ENCODE peak calls at places on chromosomes 4 and X, in four cellular contexts. S is GM12878, F is A549, L is IMR-90. H is an unnamed sample.

GRCh38 chrX:40012039-40012799 is 85.5 kb downstream of the BCOR start:
- DNase-seq in F (no peak), S (no peak), L (peak), H (no peak)

GRCh38 chrX:123217077-123217476 is 33.0 kb downstream of the GRIA3 start:
- DNase-seq in F (no peak), S (no peak), L (no peak), H (peak)

GRCh38 chr4:104490096-104490769 is 4.5 kb downstream of the CXXC4 start:
- DNase-seq in L (no peak), S (peak), F (peak), H (no peak)

GRCh38 chrX:143082537-143082936 is 56.8 kb downstream of the SPANXN4 start:
- DNase-seq in L (no peak), F (no peak), S (no peak), H (no peak)

GRCh38 chr4:60724623-60725022 is 475.5 kb upstream of the ADGRL3 start:
- DNase-seq in F (no peak), L (peak), S (no peak), H (no peak)

GRCh38 chrX:150869450-150869849 is 29.0 kb downstream of the CD99L2 start:
- DNase-seq in F (no peak), S (no peak), L (no peak), H (no peak)

GRCh38 chr4:72951147-72951546 is 118.4 kb downstream of the COX18 start:
- DNase-seq in L (no peak), S (no peak), F (no peak), H (no peak)

GRCh38 chrX:41946973-41947612 is 23.7 kb upstream of the CASK start:
- DNase-seq in F (no peak), L (no peak), S (no peak), H (no peak)

GRCh38 chrX:56564182-56564885 is 907 bp downstream of the UBQLN2 start:
- DNase-seq in F (no peak), L (peak), S (no peak), H (peak)

GRCh38 chrX:46294234-46294633 is 251.0 kb downstream of the ZNF674 start:
- DNase-seq in F (no peak), L (no peak), S (no peak), H (no peak)

GRCh38 chr4:11451720-11452119 is 23.0 kb upstream of the HS3ST1 start:
- DNase-seq in S (no peak), L (no peak), F (no peak), H (no peak)

GRCh38 chr4:11456441-11456840 is 27.7 kb upstream of the HS3ST1 start:
- DNase-seq in S (no peak), F (no peak), L (no peak), H (no peak)

DNA sequence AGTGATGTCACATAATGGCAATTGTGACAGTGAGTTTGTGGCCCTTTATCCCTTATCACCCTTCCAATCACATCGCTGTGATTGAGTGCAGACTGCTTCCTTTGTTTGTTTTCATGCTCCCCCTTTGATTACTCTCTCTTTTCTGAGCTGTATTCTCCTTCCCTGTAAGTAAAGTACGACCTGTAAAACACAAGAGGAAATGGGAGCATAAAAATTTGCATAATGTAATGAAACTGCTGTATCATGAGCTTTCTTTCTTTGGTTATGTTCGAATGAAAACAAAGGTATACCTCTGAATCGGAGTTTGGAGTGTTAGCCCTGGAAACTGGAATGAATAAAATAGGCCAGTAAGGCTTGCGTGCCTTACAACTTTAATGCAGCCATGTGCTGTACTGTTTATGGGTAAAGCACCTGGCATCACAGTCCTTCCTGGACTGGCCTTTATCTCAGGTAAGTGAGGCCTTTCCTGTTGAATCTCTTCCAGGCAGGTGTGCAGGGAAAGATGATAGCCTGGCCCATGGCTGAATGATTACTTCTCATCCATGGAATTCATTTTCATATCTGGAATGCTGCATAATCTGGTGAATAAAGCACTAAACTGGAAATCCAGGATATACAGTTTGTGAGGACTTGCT is 26.6 kb upstream of the HS3ST1 start:
- DNase-seq in S (no peak), L (no peak), F (no peak), H (no peak)
- TF ChIP-seq ELK1 in S (no peak), L (no peak), F (no peak), H (no peak)

GRCh38 chr4:69116645-69117321 is 20.5 kb downstream of the UGT2B7 start:
- DNase-seq in L (no peak), F (no peak), S (no peak), H (no peak)
- TF ChIP-seq ELK1 in L (no peak), F (no peak), S (no peak), H (no peak)

GRCh38 chr4:110622841-110623709 is at the start of gene PITX2:
- DNase-seq in S (no peak), F (no peak), L (peak), H (no peak)
- TF ChIP-seq ELK1 in S (no peak), F (no peak), L (no peak), H (no peak)

GRCh38 chr4:106530034-106530361 is 161.4 kb upstream of the GIMD1 start:
- DNase-seq in S (no peak), L (no peak), F (no peak), H (no peak)

GRCh38 chr4:106530816-106531215 is 162.2 kb upstream of the GIMD1 start:
- DNase-seq in S (no peak), L (no peak), F (no peak), H (no peak)

DNA sequence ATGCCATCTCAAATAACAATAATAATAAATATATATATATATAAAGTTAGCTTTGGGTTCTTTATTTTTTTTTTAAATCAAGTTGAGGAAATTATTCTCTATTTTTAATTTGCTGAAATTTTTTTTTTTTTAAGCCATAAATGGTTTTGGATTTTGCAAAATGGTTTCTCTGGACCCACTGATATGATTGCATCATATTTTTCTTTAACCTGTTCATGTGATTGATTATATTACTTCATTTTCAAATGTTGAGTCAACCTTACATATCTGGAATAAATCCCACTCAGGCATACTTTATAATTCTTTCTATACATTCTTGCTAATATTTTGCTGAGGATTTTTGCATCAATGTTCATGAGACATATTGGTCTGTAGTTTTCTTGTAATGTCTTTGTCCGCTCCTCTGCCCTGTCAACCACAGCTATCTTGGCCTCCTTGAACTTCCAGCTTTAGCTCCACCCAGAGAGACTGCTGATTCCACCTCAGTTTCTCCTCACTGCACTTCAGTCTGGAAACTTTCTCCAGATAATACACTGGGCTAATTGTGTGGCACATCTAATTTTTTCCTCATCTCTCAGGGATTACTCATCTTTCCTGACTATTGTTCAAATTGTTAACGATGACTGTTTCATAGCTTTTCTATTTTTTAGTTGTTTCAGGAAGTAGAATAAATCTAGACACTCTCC is 160.9 kb upstream of the GIMD1 start:
- DNase-seq in L (peak), F (no peak), S (no peak), H (no peak)
- TF ChIP-seq ELK1 in L (no peak), F (no peak), S (no peak), H (no peak)

GRCh38 chr4:56681849-56682175 is 716 bp upstream of the HOPX start:
- DNase-seq in F (no peak), L (no peak), S (no peak), H (no peak)

GRCh38 chr4:56680266-56680665 is 830 bp downstream of the HOPX start:
- DNase-seq in L (no peak), F (no peak), S (no peak), H (no peak)

GRCh38 chr4:56684320-56684719 is 3.2 kb upstream of the HOPX start:
- DNase-seq in L (peak), S (no peak), F (no peak), H (no peak)

GRCh38 chr4:56683455-56683854 is 2.4 kb upstream of the HOPX start:
- DNase-seq in S (no peak), F (no peak), L (no peak), H (no peak)

GRCh38 chr4:56681158-56681848 is at the start of gene HOPX:
- DNase-seq in F (no peak), S (peak), L (no peak), H (no peak)
- TF ChIP-seq ELK1 in F (no peak), S (no peak), L (no peak), H (no peak)

GRCh38 chr4:182246401-182247205 is 3.4 kb downstream of the TENM3 start:
- DNase-seq in F (no peak), S (no peak), L (peak), H (no peak)

GRCh38 chr4:182254381-182254780 is 11.2 kb downstream of the TENM3 start:
- DNase-seq in F (no peak), L (no peak), S (no peak), H (no peak)

GRCh38 chr4:182251116-182251515 is 7.9 kb downstream of the TENM3 start:
- DNase-seq in S (no peak), L (no peak), F (no peak), H (no peak)

GRCh38 chr4:182248295-182248694 is 5.1 kb downstream of the TENM3 start:
- DNase-seq in F (no peak), L (no peak), S (no peak), H (no peak)

DNA sequence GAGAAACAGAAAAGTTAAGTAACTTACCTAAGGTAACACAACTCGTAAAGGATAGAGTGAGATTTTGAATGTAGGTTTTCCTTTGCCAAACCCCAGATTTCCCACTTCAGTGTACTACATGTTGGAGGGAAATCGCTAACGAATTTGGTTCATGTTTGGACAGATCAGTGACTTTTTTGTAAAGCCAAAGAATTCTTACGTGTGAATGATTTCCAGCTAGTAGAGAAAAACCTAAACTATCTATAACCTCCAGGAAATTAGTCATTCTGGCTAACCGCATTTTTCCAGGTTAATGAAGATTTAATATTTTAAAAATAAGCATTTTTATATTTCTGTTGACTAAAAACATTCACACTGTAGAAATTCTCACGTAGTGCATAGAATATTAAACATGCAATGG is 7.2 kb downstream of the TENM3 start:
- DNase-seq in S (no peak), L (no peak), F (no peak), H (no peak)
- TF ChIP-seq ELK1 in S (no peak), L (no peak), F (no peak), H (no peak)

GRCh38 chr4:80266902-80267380 is 477 bp downstream of the FGF5 start:
- DNase-seq in L (peak), S (no peak), F (no peak), H (peak)

GRCh38 chr4:80268081-80268823 is 1.8 kb downstream of the FGF5 start:
- DNase-seq in L (peak), S (no peak), F (no peak), H (no peak)

GRCh38 chr4:80268936-80269335 is 2.5 kb downstream of the FGF5 start:
- DNase-seq in L (no peak), S (no peak), F (no peak), H (no peak)

GRCh38 chr4:80271806-80272205 is 5.3 kb downstream of the FGF5 start:
- DNase-seq in S (no peak), F (no peak), L (no peak), H (no peak)

DNA sequence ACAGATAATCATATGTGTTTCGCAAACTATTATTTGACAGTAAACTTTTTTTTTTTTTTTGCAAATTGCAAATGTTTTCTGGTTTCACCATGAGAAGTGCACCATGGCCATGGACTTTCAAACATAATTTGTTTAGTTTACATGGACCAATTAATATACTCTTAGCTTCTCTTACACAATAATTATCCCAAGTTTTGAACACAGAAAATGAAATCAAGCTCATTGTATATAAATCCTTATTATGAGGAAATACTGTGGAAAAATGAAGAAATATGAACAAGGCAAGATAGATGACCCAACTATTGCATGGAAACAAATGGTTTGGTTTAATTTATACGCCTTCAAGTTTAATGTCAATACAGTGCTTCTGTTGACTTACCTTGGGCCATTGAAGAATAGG is 3.9 kb downstream of the FGF5 start:
- DNase-seq in S (no peak), F (no peak), L (no peak), H (no peak)
- TF ChIP-seq ELK1 in S (no peak), F (no peak), L (no peak), H (no peak)

GRCh38 chr4:87511500-87511899 is 17.7 kb downstream of the SPARCL1 start:
- DNase-seq in L (no peak), F (no peak), S (no peak), H (no peak)

GRCh38 chr4:87502580-87503238 is 26.5 kb downstream of the SPARCL1 start:
- DNase-seq in L (peak), F (no peak), S (no peak), H (no peak)

GRCh38 chr4:87506974-87507701 is 22.0 kb downstream of the SPARCL1 start:
- DNase-seq in F (no peak), L (peak), S (no peak), H (no peak)

GRCh38 chr4:87510747-87511146 is 18.4 kb downstream of the SPARCL1 start:
- DNase-seq in S (no peak), F (no peak), L (no peak), H (no peak)

DNA sequence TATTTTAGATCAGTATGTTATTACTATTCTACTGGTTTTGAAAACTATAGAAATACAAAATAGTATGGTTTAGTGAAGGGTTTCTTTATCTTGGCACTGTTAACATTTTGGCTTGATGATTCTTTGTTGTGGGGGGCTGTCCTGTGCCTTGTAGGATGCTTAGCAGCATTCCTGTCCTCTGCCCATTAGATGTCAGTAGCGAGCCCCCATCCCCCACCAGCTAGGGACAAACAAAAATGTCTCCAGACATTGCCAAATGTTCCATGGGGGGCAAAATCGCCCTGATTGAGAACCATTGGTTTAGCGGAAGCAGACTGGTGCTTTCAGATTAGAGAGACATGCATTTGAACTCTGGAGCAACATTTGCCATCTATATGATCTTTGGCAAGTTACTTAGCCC is 23.3 kb downstream of the SPARCL1 start:
- DNase-seq in L (no peak), S (no peak), F (no peak), H (no peak)
- TF ChIP-seq ELK1 in L (no peak), S (no peak), F (no peak), H (no peak)